ENCODE peak calls at places on chromosomes 16 and 17, in eight cellular contexts. D is HAP-1, N is mesenteric fat pad, W is T-helper 9 cell, C is caudate nucleus, T is fibroblast of the conjunctiva, S is foreskin fibroblast, R is GM23248. A is an unnamed sample.
A peak's percentile ranks its signal among the peaks of the same experiment; 100 is the strongest.

GRCh38 chr16:82263456-82264159 is 93.6 kb upstream of the MPHOSPH6 start:
- DNase-seq in D (peak; percentile 69), N (no peak), W (peak; percentile 28), C (peak; percentile 53), T (peak; percentile 10), S (peak; percentile 26), R (peak; percentile 64), A (peak; percentile 22)

GRCh38 chr17:40497704-40498103 is 3.7 kb downstream of the TNS4 start:
- DNase-seq in D (no peak), N (no peak), W (no peak), C (no peak), T (no peak), S (peak; percentile 66), R (peak; percentile 90), A (no peak)

GRCh38 chr17:80224098-80224497 is 3.9 kb downstream of the SLC26A11 start:
- DNase-seq in D (no peak), N (no peak), W (no peak), C (no peak), T (no peak), S (no peak), R (no peak), A (no peak)

GRCh38 chr16:87149051-87149450 is 168.1 kb downstream of the C16orf95 start:
- DNase-seq in D (no peak), N (no peak), W (no peak), C (no peak), T (no peak), S (peak; percentile 37), R (peak; percentile 42), A (no peak)

GRCh38 chr17:61219460-61219859 is 180.2 kb upstream of the TBX2 start:
- DNase-seq in D (no peak), N (no peak), W (no peak), C (no peak), T (no peak), S (peak; percentile 75), R (peak; percentile 70), A (no peak)

GRCh38 chr16:86848821-86849220 is 270.5 kb downstream of the FOXL1 start:
- DNase-seq in D (no peak), N (no peak), W (no peak), C (no peak), T (no peak), S (no peak), R (no peak), A (no peak)

GRCh38 chr16:57091990-57092785 is at the start of gene CPNE2:
- DNase-seq in D (peak; percentile 81), N (no peak), W (peak; percentile 9), C (peak; percentile 62), T (no peak), S (peak; percentile 44), R (peak; percentile 64), A (peak; percentile 69)

GRCh38 chr17:35808962-35809854 is at the start of gene TAF15:
- DNase-seq in D (peak; percentile 97), N (peak; percentile 96), W (peak; percentile 92), C (peak; percentile 97), T (peak; percentile 98), S (peak; percentile 99), R (peak; percentile 99), A (peak; percentile 86)

GRCh38 chr17:38344127-38344745 is 480 bp upstream of the GPR179 start:
- DNase-seq in D (no peak), N (no peak), W (no peak), C (no peak), T (no peak), S (no peak), R (no peak), A (no peak)

GRCh38 chr17:8366231-8366630 is 10.3 kb downstream of the KRABD2 start:
- DNase-seq in D (no peak), N (no peak), W (no peak), C (no peak), T (no peak), S (peak; percentile 65), R (peak; percentile 81), A (no peak)

GRCh38 chr17:73645050-73645871 is 1.0 kb upstream of the SDK2 start:
- DNase-seq in D (peak; percentile 37), N (peak; percentile 75), W (no peak), C (peak; percentile 48), T (no peak), S (peak; percentile 20), R (peak; percentile 50), A (no peak)

GRCh38 chr16:57535680-57536305 is 578 bp downstream of the CCDC102A start:
- DNase-seq in D (peak; percentile 97), N (peak; percentile 96), W (peak; percentile 93), C (peak; percentile 66), T (peak; percentile 80), S (peak; percentile 90), R (peak; percentile 96), A (peak; percentile 99)

GRCh38 chr17:10725262-10725661 is 4.6 kb downstream of the TMEM220 start:
- DNase-seq in D (no peak), N (no peak), W (no peak), C (no peak), T (no peak), S (no peak), R (no peak), A (no peak)